ENCODE peak calls at places on chromosomes 13 and 19, in four cellular contexts. S is ascending aorta, Z is heart left ventricle, H is Calu3. N is an unnamed sample.

GRCh38 chr13:99191900-99192399 is 8.7 kb upstream of the UBAC2 start:
- DNase-seq in S (no peak), Z (no peak), H (no peak), N (no peak)

GRCh38 chr13:23350009-23350408 is 83.5 kb downstream of the SACS start:
- DNase-seq in S (no peak), Z (no peak), H (no peak), N (no peak)

GRCh38 chr13:44331912-44332840 is 41.4 kb upstream of the SERP2 start:
- DNase-seq in S (peak; percentile 87), Z (peak; percentile 80), H (no peak), N (no peak)

GRCh38 chr13:40146063-40146462 is 490.6 kb downstream of the COG6 start:
- DNase-seq in S (no peak), Z (no peak), H (no peak), N (no peak)

GRCh38 chr13:46022476-46022875 is 30.1 kb downstream of the ZC3H13 start:
- DNase-seq in S (no peak), Z (no peak), H (no peak), N (no peak)

GRCh38 chr19:54967611-54968010 is 1.4 kb downstream of the NLRP2 start:
- DNase-seq in S (no peak), Z (no peak), H (no peak), N (no peak)

GRCh38 chr19:771332-771785 is 20.4 kb downstream of the MISP start:
- DNase-seq in S (no peak), Z (no peak), H (peak; percentile 46), N (no peak)

GRCh38 chr13:76307157-76307556 is 579.0 kb downstream of the KCTD12 start:
- DNase-seq in S (no peak), Z (no peak), H (no peak), N (no peak)

GRCh38 chr19:6660930-6661329 is 9.0 kb downstream of the TNFSF14 start:
- DNase-seq in S (no peak), Z (no peak), H (no peak), N (no peak)

GRCh38 chr19:18221815-18222725 is 4.2 kb downstream of the PDE4C start:
- DNase-seq in S (no peak), Z (no peak), H (no peak), N (no peak)

GRCh38 chr19:46190489-46190888 is 39.1 kb upstream of the IGFL1 start:
- DNase-seq in S (no peak), Z (no peak), H (no peak), N (no peak)

GRCh38 chr13:108322206-108322824 is 52.8 kb downstream of the TNFSF13B start:
- DNase-seq in S (no peak), Z (no peak), H (no peak), N (no peak)

GRCh38 chr13:21504379-21504778 is 45.3 kb upstream of the ZDHHC20 start:
- DNase-seq in S (no peak), Z (no peak), H (no peak), N (no peak)

GRCh38 chr13:113207890-113208423 is 512 bp downstream of the PCID2 start:
- DNase-seq in S (peak; percentile 70), Z (no peak), H (no peak), N (no peak)

GRCh38 chr13:28147489-28147888 is 9.1 kb downstream of the PAN3 start:
- DNase-seq in S (no peak), Z (no peak), H (no peak), N (no peak)

GRCh38 chr13:52707375-52707774 is 32.2 kb downstream of the CNMD start:
- DNase-seq in S (no peak), Z (no peak), H (no peak), N (no peak)

GRCh38 chr19:47247308-47247990 is 8.9 kb upstream of the CCDC9 start:
- DNase-seq in S (peak; percentile 90), Z (peak; percentile 73), H (peak; percentile 89), N (peak; percentile 75)

GRCh38 chr19:47002106-47002766 is 17.4 kb upstream of the NPAS1 start:
- DNase-seq in S (no peak), Z (no peak), H (no peak), N (no peak)

GRCh38 chr13:36862002-36862706 is 43.1 kb downstream of the RFXAP start:
- DNase-seq in S (no peak), Z (no peak), H (no peak), N (no peak)

GRCh38 chr19:49301165-49301865 is 23.7 kb downstream of the SLC6A16 start:
- DNase-seq in S (peak; percentile 78), Z (peak; percentile 73), H (peak; percentile 85), N (peak; percentile 81)

GRCh38 chr19:43470288-43470687 is 4.9 kb upstream of the LYPD3 start:
- DNase-seq in S (no peak), Z (no peak), H (no peak), N (no peak)

GRCh38 chr19:47152205-47152604 is 21.6 kb downstream of the SAE1 start:
- DNase-seq in S (no peak), Z (no peak), H (no peak), N (no peak)

GRCh38 chr19:29622191-29623070 is 16.3 kb downstream of the POP4 start:
- DNase-seq in S (no peak), Z (no peak), H (peak; percentile 9), N (no peak)

GRCh38 chr13:96661612-96662011 is 332.7 kb downstream of the OXGR1 start:
- DNase-seq in S (no peak), Z (no peak), H (no peak), N (no peak)

GRCh38 chr13:20125129-20125782 is 35.6 kb downstream of the GJA3 start:
- DNase-seq in S (no peak), Z (no peak), H (no peak), N (no peak)

GRCh38 chr13:94178625-94179244 is 300.7 kb downstream of the DCT start:
- DNase-seq in S (no peak), Z (no peak), H (no peak), N (no peak)

GRCh38 chr13:40534456-40534855 is 132.0 kb downstream of the FOXO1 start:
- DNase-seq in S (no peak), Z (no peak), H (no peak), N (no peak)

GRCh38 chr19:53903055-53903680 is 5.9 kb upstream of the CACNG7 start:
- DNase-seq in S (no peak), Z (no peak), H (peak; percentile 67), N (no peak)

GRCh38 chr19:1449467-1450442 is at the start of gene APC2:
- DNase-seq in S (no peak), Z (no peak), H (no peak), N (no peak)

GRCh38 chr13:31208554-31209122 is 8.9 kb downstream of the B3GLCT start:
- DNase-seq in S (no peak), Z (no peak), H (no peak), N (no peak)

GRCh38 chr13:31213681-31214289 is 14.0 kb downstream of the B3GLCT start:
- DNase-seq in S (no peak), Z (no peak), H (no peak), N (no peak)

GRCh38 chr13:31207630-31208549 is 8.1 kb downstream of the B3GLCT start:
- DNase-seq in S (no peak), Z (peak; percentile 48), H (no peak), N (no peak)

GRCh38 chr13:31209819-31210209 is 10.0 kb downstream of the B3GLCT start:
- DNase-seq in S (no peak), Z (no peak), H (no peak), N (no peak)

GRCh38 chr13:31209172-31209818 is 9.5 kb downstream of the B3GLCT start:
- DNase-seq in S (no peak), Z (peak; percentile 86), H (no peak), N (no peak)
- TF ChIP-seq CTCF in S (no peak), Z (no peak), H (no peak), N (no peak)

GRCh38 chr19:4584670-4585460 is 25.4 kb upstream of the SEMA6B start:
- DNase-seq in S (no peak), Z (no peak), H (no peak), N (no peak)
- TF ChIP-seq CTCF in S (no peak), Z (no peak), H (no peak), N (no peak)

GRCh38 chr19:10809693-10810285 is 26.2 kb downstream of the TMED1 start:
- DNase-seq in S (no peak), Z (no peak), H (no peak), N (no peak)

GRCh38 chr19:10812196-10812595 is 23.8 kb downstream of the TMED1 start:
- DNase-seq in S (no peak), Z (no peak), H (no peak), N (no peak)

GRCh38 chr19:10805758-10806247 is 30.2 kb downstream of the TMED1 start:
- DNase-seq in S (no peak), Z (no peak), H (no peak), N (no peak)

GRCh38 chr19:10811391-10812111 is 24.5 kb downstream of the TMED1 start:
- DNase-seq in S (no peak), Z (no peak), H (no peak), N (no peak)

DNA sequence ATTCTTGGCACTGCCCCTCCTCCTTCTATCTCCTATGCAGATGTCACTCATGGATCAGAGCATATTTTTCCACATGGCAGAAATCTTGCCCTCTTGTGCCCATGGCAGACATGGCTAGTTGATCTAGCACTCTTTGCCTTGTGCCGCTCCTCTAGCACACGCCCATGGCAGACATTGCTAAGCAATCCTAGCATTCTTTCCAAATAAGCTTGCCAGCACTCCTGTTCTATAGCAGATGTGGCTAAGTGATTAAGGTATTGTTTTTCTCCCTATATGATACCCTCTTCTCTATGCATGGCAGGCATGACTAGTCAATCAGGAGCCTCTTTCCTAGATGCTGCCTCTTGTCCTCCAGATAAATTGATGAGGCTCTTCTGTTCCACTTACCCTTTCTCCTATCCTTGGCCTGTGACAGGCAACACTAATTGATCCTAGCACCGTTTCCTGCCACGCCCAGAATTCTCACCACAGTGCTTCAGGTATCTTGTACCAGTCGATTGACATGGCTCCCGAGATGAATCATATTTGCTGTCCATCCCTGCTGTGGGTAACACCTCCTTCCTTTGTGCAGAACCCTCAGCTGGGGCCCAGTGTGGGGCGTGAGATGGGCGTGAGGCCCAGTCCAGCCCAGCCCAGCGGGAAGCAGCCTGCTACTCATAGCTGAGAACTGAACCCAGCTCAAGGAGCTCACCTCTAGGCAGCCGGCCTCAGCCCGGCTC is 26.9 kb downstream of the TMED1 start:
- DNase-seq in S (no peak), Z (no peak), H (peak; percentile 31), N (no peak)
- TF ChIP-seq CTCF in S (no peak), Z (no peak), H (no peak), N (no peak)

GRCh38 chr19:4878491-4878968 is 11.1 kb upstream of the PLIN3 start:
- DNase-seq in S (no peak), Z (peak; percentile 47), H (no peak), N (no peak)
- TF ChIP-seq CTCF in S (no peak), Z (no peak), H (no peak), N (no peak)

N was measured in activated B cell treated with CpG ODN at 0.5 μM for 24 hours.